ENCODE peak calls at places on chromosomes 12 and 14, in seven cellular contexts. L is GM12891, O is lower leg skin, M is IMR-90, A is breast epithelium, R is heart left ventricle, Y is uterus. X is an unnamed sample.

GRCh38 chr12:105406497-105406896 is 76.0 kb downstream of the C12orf75 start:
- DNase-seq in L (no peak), O (no peak), M (no peak), A (no peak), R (no peak), Y (no peak), X (no peak)

GRCh38 chr12:124013073-124013472 is 40.1 kb downstream of the ZNF664 start:
- DNase-seq in L (no peak), O (peak), M (no peak), A (no peak), R (no peak), Y (no peak), X (no peak)

GRCh38 chr14:83779266-83779665 is 1750.7 kb upstream of the FLRT2 start:
- DNase-seq in L (no peak), O (no peak), M (peak), A (no peak), R (no peak), Y (no peak), X (no peak)

GRCh38 chr14:81400852-81401251 is 728 bp upstream of the STON2 start:
- DNase-seq in L (no peak), O (peak), M (peak), A (peak), R (no peak), Y (peak), X (peak)

GRCh38 chr14:74951443-74952194 is 3.8 kb downstream of the PGF start:
- DNase-seq in L (no peak), O (no peak), M (no peak), A (no peak), R (no peak), Y (no peak), X (no peak)

GRCh38 chr12:132560831-132561783 is 49.3 kb downstream of the LRCOL1 start:
- DNase-seq in L (peak), O (no peak), M (peak), A (no peak), R (no peak), Y (no peak), X (peak)

GRCh38 chr12:106080786-106081185 is 58.0 kb downstream of the NUAK1 start:
- DNase-seq in L (no peak), O (no peak), M (no peak), A (no peak), R (no peak), Y (no peak), X (no peak)

GRCh38 chr12:24921251-24922038 is 27.5 kb downstream of the BCAT1 start:
- DNase-seq in L (no peak), O (no peak), M (peak), A (no peak), R (no peak), Y (no peak), X (no peak)

GRCh38 chr12:92988622-92989130 is 59.6 kb upstream of the EEA1 start:
- DNase-seq in L (no peak), O (no peak), M (no peak), A (no peak), R (no peak), Y (no peak), X (no peak)

GRCh38 chr12:57591567-57592325 is 754 bp downstream of the PIP4K2C start:
- DNase-seq in L (no peak), O (no peak), M (peak), A (no peak), R (no peak), Y (no peak), X (peak)

GRCh38 chr12:3752741-3753486 is at the start of gene CRACR2A:
- DNase-seq in L (peak), O (peak), M (peak), A (no peak), R (peak), Y (peak), X (peak)

GRCh38 chr14:103516426-103517171 is 6.0 kb downstream of the CKB start:
- DNase-seq in L (no peak), O (no peak), M (no peak), A (no peak), R (no peak), Y (no peak), X (no peak)

GRCh38 chr12:124400124-124400523 is 105.2 kb downstream of the RFLNA start:
- DNase-seq in L (no peak), O (no peak), M (no peak), A (no peak), R (no peak), Y (no peak), X (no peak)

GRCh38 chr12:49129332-49130150 is 1.7 kb downstream of the TUBA1B start:
- DNase-seq in L (no peak), O (no peak), M (no peak), A (no peak), R (peak), Y (peak), X (no peak)

GRCh38 chr12:91818236-91819131 is 327.2 kb downstream of the BTG1 start:
- DNase-seq in L (no peak), O (no peak), M (no peak), A (no peak), R (no peak), Y (no peak), X (no peak)

GRCh38 chr14:89186850-89187376 is 230.1 kb downstream of the FOXN3 start:
- DNase-seq in L (no peak), O (no peak), M (peak), A (no peak), R (no peak), Y (no peak), X (no peak)

GRCh38 chr14:91947196-91948184 is at the start of gene FBLN5:
- DNase-seq in L (no peak), O (peak), M (peak), A (peak), R (peak), Y (peak), X (peak)

GRCh38 chr14:75132374-75133086 is 5.7 kb upstream of the NEK9 start:
- DNase-seq in L (no peak), O (no peak), M (peak), A (peak), R (peak), Y (peak), X (peak)

GRCh38 chr14:25048170-25049126 is 1.5 kb downstream of the STXBP6 start:
- DNase-seq in L (no peak), O (peak), M (peak), A (no peak), R (peak), Y (peak), X (peak)

GRCh38 chr14:67644428-67644827 is 24.7 kb downstream of the ARG2 start:
- DNase-seq in L (no peak), O (no peak), M (peak), A (no peak), R (no peak), Y (no peak), X (no peak)

GRCh38 chr14:91879196-91879595 is 11.9 kb upstream of the TC2N start:
- DNase-seq in L (no peak), O (no peak), M (no peak), A (peak), R (no peak), Y (no peak), X (no peak)

GRCh38 chr12:46657416-46658411 is 168.1 kb downstream of the SLC38A4 start:
- DNase-seq in L (no peak), O (no peak), M (peak), A (no peak), R (no peak), Y (no peak), X (no peak)

GRCh38 chr12:30166416-30166815 is 382.7 kb upstream of the TMTC1 start:
- DNase-seq in L (no peak), O (no peak), M (no peak), A (no peak), R (no peak), Y (no peak), X (no peak)

GRCh38 chr12:121812921-121813896 is 9.4 kb downstream of the SETD1B start:
- DNase-seq in L (no peak), O (no peak), M (no peak), A (no peak), R (peak), Y (no peak), X (no peak)

GRCh38 chr14:104277416-104278213 is 139.2 kb downstream of the KIF26A start:
- DNase-seq in L (no peak), O (peak), M (no peak), A (no peak), R (no peak), Y (peak), X (no peak)

GRCh38 chr14:65243766-65244442 is 141.6 kb upstream of the MAX start:
- DNase-seq in L (no peak), O (no peak), M (peak), A (no peak), R (no peak), Y (no peak), X (no peak)

GRCh38 chr12:79000501-79000900 is 135.9 kb downstream of the SYT1 start:
- DNase-seq in L (no peak), O (no peak), M (peak), A (no peak), R (no peak), Y (no peak), X (no peak)

GRCh38 chr14:92651106-92651792 is 97.2 kb downstream of the LGMN start:
- DNase-seq in L (peak), O (peak), M (no peak), A (no peak), R (no peak), Y (no peak), X (no peak)

GRCh38 chr14:48690349-48690748 is 895.8 kb downstream of the RPS29 start:
- DNase-seq in L (no peak), O (no peak), M (peak), A (no peak), R (no peak), Y (no peak), X (no peak)

GRCh38 chr14:55749201-55749812 is 169.3 kb downstream of the KTN1 start:
- DNase-seq in L (no peak), O (peak), M (peak), A (peak), R (no peak), Y (no peak), X (no peak)

GRCh38 chr12:90322006-90322405 is 613.4 kb upstream of the ATP2B1 start:
- DNase-seq in L (no peak), O (no peak), M (no peak), A (no peak), R (no peak), Y (no peak), X (no peak)

DNA sequence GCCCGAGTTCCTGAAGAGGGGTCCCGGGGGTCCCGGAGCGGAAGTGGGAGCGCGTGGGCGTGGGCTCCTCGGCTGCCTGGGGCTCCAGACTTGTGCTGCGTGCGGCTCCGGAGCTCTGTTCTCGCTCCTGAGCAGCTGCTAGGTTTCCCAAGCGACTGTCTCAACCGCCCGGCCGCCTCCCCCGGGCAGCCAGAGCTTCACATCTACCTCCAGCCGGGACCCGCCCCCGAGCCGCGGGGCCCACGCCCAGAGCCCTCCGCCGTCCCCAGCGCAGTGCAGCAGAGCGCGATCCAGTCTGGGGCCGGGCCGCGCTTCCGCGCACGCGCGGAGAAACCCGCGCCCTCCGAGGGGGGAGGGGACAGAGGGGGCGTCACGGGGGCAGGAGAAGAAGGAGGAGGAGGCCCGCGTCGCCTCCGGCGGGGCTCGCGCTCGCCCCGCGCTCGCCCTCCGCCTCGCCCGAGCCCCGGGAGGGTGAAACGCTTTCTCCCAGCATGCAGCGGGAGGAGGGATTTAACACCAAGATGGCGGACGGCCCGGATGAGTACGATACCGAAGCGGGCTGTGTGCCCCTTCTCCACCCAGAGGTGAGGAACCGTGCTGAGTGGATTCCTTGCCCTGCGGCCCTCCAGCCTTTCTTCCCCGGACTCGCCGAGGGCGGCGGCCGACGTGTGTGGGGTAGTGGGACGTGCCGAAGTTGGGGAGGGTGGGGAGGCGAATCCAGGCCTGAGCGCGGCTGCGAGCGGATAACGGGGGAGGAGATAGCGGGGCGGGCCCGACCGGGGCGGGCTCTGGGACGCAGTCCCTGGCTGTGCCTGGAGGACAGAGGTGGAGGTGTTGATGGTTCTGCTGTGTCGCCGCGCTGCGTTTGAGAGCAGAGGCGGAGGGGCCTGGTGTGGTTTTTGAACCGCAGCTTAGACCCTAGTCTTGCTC is at the start of gene ZDHHC17:
- DNase-seq in L (peak), O (peak), M (peak), A (peak), R (peak), Y (peak), X (peak)
- TF ChIP-seq POLR2A in L (peak), O (no peak), M (peak), A (peak), R (peak), Y (peak), X (peak)

DNA sequence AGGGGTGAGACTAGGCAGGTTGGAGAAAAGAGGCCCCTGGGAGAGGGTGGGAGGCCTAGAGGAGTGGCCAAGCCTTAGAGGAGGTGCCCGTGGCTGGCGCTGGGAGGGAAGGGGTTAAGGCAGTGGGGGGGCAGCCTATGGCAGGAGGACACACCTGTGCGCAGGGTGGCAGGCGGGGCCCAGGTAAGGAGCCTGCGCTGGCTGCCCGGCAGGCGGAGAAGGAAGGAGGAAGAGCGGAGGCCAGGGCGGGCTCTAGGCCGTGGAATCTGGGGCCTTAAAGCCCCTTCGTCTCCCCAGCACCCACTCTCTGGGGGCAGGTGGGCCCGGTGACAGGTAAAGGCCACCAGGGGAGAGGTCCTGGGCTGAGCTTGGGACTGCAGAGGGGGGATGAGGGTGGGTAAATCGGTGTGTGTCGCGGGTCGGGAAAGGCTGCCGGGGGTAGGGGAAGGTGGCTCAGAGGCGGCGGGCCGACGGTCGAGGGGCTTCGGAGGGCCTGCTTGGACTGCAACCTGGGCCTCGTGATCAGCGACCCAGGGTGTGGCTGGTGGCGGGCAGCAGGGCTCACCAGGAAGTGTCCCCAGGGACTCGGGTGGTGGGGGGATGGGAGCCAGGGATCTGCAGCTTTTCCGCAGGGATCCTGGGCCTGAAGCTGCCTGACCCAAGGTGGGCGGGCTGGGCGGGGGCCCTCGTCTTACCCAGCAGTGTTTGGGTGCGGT is 7.3 kb downstream of the PHB2 start:
- DNase-seq in L (no peak), O (peak), M (no peak), A (peak), R (no peak), Y (no peak), X (no peak)
- TF ChIP-seq POLR2A in L (no peak), O (no peak), M (no peak), A (peak), R (no peak), Y (no peak), X (no peak)

DNA sequence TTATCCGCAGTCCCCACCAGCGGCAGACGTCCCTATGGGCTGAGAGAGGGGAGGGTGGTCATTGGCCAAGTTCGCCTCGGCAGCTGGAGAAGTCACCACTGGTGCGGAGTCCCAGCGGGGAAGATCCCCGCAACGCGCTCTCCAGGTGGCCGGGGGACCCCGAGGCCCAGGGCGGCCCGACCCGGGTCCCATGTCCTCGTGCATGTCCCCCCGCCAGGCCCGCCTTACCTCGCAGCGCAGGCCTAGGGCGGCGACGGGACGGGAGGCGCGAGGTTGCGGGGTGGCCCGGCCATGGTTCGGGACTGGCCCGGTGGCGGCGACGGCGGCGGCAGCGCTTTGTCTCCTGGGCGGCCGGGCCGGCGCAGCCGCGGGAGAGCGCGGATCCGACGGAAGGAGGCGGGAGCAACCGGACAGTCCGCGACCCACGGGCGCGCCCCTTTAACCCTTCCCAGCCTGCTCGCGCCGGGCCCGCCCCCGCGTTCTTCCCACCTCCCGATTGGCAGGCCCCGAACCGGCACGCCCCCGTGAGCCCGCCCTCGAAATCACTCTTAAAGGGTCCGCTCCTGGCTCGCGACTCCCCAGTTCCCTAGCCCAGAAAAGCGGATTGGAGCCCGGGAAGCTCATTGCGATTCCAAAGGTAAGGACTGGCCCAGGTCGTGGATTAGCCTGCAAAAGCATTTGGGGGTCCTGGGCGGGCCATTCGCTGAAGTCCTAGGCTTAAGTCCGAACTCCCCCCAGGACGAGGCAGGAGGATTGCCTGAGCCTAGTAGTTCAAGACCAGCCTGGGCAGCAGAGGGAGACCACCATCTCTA is at the start of gene PHETA1:
- DNase-seq in L (peak), O (peak), M (peak), A (peak), R (peak), Y (peak), X (peak)
- TF ChIP-seq POLR2A in L (no peak), O (no peak), M (no peak), A (no peak), R (peak), Y (peak), X (no peak)

GRCh38 chr12:108333898-108334699 is 5.0 kb downstream of the CMKLR1 start:
- DNase-seq in L (no peak), O (no peak), M (peak), A (no peak), R (no peak), Y (no peak), X (no peak)
- TF ChIP-seq POLR2A in L (peak), O (no peak), M (no peak), A (no peak), R (no peak), Y (no peak), X (no peak)

DNA sequence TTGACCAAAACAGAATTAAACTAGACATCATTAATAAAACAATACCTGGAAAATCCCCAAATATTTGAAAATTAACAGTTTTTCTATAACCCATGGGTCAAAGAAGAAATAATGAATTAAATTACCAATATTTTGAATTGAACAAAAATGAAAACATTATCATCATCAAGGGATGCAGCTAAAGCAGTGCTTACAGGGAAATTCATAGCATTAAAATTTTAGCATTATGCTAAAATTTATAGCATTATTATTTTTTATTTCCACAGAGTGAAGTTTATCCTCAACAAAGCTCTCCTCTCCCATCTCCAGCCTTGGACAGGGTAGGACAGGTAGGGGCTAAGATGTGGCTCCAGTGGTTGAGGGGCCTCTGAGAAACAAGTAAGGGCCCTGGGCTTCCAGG is 19.3 kb upstream of the M6PR start:
- DNase-seq in L (no peak), O (no peak), M (no peak), A (no peak), R (no peak), Y (no peak), X (no peak)
- TF ChIP-seq POLR2A in L (no peak), O (no peak), M (no peak), A (no peak), R (no peak), Y (no peak), X (no peak)

DNA sequence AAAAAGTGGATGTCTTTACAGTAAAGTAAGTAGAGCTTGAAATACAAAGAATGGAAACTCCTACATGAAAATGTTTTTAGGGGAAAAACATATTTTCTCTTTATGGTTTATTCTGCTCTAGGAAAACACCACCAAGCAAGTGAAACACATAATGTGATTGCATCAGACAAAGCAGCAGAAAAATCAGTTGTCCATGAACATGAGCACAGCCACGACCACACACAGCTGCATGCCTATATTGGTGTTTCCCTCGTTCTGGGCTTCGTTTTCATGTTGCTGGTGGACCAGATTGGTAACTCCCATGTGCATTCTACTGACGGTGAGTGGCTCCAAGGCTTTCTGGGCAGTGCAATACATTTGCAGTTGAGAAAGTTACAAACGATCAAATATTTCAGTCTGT is 42.6 kb upstream of the PLEKHD1 start:
- DNase-seq in L (no peak), O (no peak), M (no peak), A (no peak), R (no peak), Y (no peak), X (no peak)
- TF ChIP-seq POLR2A in L (peak), O (no peak), M (no peak), A (no peak), R (no peak), Y (no peak), X (no peak)

GRCh38 chr12:6923003-6923732 is 4.6 kb upstream of the ATN1 start:
- DNase-seq in L (no peak), O (no peak), M (no peak), A (no peak), R (no peak), Y (no peak), X (no peak)
- TF ChIP-seq POLR2A in L (no peak), O (no peak), M (no peak), A (no peak), R (no peak), Y (no peak), X (no peak)

DNA sequence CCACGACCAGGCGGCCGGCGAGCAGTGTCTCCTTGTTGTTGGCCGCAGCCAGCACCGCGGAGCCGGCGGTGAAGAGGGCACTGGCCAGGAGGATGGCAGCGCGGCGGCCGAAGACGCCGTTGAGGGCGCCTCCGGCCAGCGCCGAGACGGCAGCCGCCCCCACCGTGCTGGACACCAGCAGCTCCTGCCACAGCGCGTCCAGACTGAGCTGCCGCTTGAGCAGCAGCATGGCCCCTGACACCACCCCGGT is 691 bp downstream of the SLC2A13 start:
- DNase-seq in L (no peak), O (peak), M (no peak), A (no peak), R (no peak), Y (peak), X (no peak)
- TF ChIP-seq POLR2A in L (no peak), O (no peak), M (no peak), A (no peak), R (no peak), Y (no peak), X (no peak)

GRCh38 chr12:52953181-52953841 is 4.4 kb downstream of the KRT18 start:
- DNase-seq in L (no peak), O (no peak), M (no peak), A (no peak), R (no peak), Y (no peak), X (no peak)
- TF ChIP-seq POLR2A in L (no peak), O (no peak), M (no peak), A (no peak), R (no peak), Y (no peak), X (no peak)

X was measured in erythroblast.